ENCODE peak calls at places on chromosomes 12 and 14, in seven cellular contexts. R is sigmoid colon, N is gastrocnemius medialis, F is HCT116, X is K562, T is tibial nerve, Y is GM12878. M is an unnamed sample.

GRCh38 chr12:45785315-45785714 is 55.8 kb downstream of the ARID2 start:
- DNase-seq in R (no peak), N (no peak), F (no peak), X (no peak), T (no peak), Y (no peak), M (no peak)

GRCh38 chr12:102478416-102479098 is 1.8 kb downstream of the IGF1 start:
- DNase-seq in R (no peak), N (no peak), F (no peak), X (no peak), T (no peak), Y (peak), M (no peak)

GRCh38 chr12:90940872-90941499 is 14.0 kb downstream of the CCER1 start:
- DNase-seq in R (no peak), N (no peak), F (peak), X (no peak), T (no peak), Y (no peak), M (no peak)

GRCh38 chr14:92517761-92518160 is 4.2 kb downstream of the RIN3 start:
- DNase-seq in R (peak), N (no peak), F (no peak), X (no peak), T (no peak), Y (no peak), M (no peak)

GRCh38 chr12:108570743-108571603 is 8.6 kb downstream of the ISCU start:
- DNase-seq in R (no peak), N (no peak), F (peak), X (no peak), T (no peak), Y (no peak), M (no peak)

GRCh38 chr12:29004066-29004935 is 144.8 kb upstream of the FAR2 start:
- DNase-seq in R (no peak), N (no peak), F (no peak), X (no peak), T (no peak), Y (no peak), M (no peak)

GRCh38 chr14:103315368-103315911 is 18.6 kb upstream of the EIF5 start:
- DNase-seq in R (no peak), N (no peak), F (no peak), X (no peak), T (no peak), Y (no peak), M (peak)

GRCh38 chr14:76348898-76349297 is 27.0 kb upstream of the ESRRB start:
- DNase-seq in R (no peak), N (peak), F (peak), X (no peak), T (no peak), Y (no peak), M (peak)

GRCh38 chr14:69481815-69482568 is 2.5 kb upstream of the PLEKHD1 start:
- DNase-seq in R (no peak), N (peak), F (no peak), X (no peak), T (no peak), Y (peak), M (no peak)

GRCh38 chr14:90518941-90519256 is 122.1 kb downstream of the CALM1 start:
- DNase-seq in R (no peak), N (no peak), F (peak), X (peak), T (no peak), Y (no peak), M (no peak)

GRCh38 chr12:111430418-111431353 is 25.0 kb downstream of the SH2B3 start:
- DNase-seq in R (no peak), N (no peak), F (no peak), X (no peak), T (no peak), Y (no peak), M (no peak)

GRCh38 chr12:4943938-4944284 is 34.2 kb downstream of the KCNA1 start:
- DNase-seq in R (no peak), N (no peak), F (no peak), X (no peak), T (no peak), Y (no peak), M (no peak)

GRCh38 chr14:49294736-49295135 is 291.4 kb downstream of the RPS29 start:
- DNase-seq in R (no peak), N (no peak), F (no peak), X (no peak), T (no peak), Y (no peak), M (no peak)

GRCh38 chr14:55454264-55455151 is 14.1 kb upstream of the TBPL2 start:
- DNase-seq in R (peak), N (no peak), F (peak), X (no peak), T (peak), Y (no peak), M (no peak)

GRCh38 chr12:30795410-30795659 is 40.6 kb upstream of the CAPRIN2 start:
- DNase-seq in R (no peak), N (no peak), F (no peak), X (no peak), T (no peak), Y (no peak), M (no peak)

GRCh38 chr12:69951108-69951507 is 126.1 kb downstream of the MYRFL start:
- DNase-seq in R (no peak), N (no peak), F (no peak), X (no peak), T (no peak), Y (no peak), M (no peak)

GRCh38 chr14:99481745-99482099 is 513 bp downstream of the CCNK start:
- DNase-seq in R (no peak), N (no peak), F (no peak), X (no peak), T (no peak), Y (no peak), M (no peak)

GRCh38 chr14:23182372-23183014 is 967 bp downstream of the SLC7A8 start:
- DNase-seq in R (no peak), N (peak), F (peak), X (no peak), T (no peak), Y (no peak), M (peak)

GRCh38 chr12:108341854-108342847 is 3.0 kb upstream of the CMKLR1 start:
- DNase-seq in R (no peak), N (no peak), F (no peak), X (no peak), T (no peak), Y (no peak), M (no peak)

GRCh38 chr12:57048423-57048822 is 1.5 kb downstream of the MYO1A start:
- DNase-seq in R (no peak), N (no peak), F (no peak), X (peak), T (no peak), Y (no peak), M (no peak)

GRCh38 chr12:57049890-57050289 is at the start of gene MYO1A:
- DNase-seq in R (no peak), N (no peak), F (no peak), X (no peak), T (no peak), Y (no peak), M (no peak)

GRCh38 chr12:57046947-57047890 is 2.7 kb downstream of the MYO1A start:
- DNase-seq in R (no peak), N (no peak), F (no peak), X (no peak), T (no peak), Y (no peak), M (no peak)

GRCh38 chr12:57047981-57048380 is 1.9 kb downstream of the MYO1A start:
- DNase-seq in R (no peak), N (no peak), F (no peak), X (no peak), T (no peak), Y (no peak), M (no peak)

DNA sequence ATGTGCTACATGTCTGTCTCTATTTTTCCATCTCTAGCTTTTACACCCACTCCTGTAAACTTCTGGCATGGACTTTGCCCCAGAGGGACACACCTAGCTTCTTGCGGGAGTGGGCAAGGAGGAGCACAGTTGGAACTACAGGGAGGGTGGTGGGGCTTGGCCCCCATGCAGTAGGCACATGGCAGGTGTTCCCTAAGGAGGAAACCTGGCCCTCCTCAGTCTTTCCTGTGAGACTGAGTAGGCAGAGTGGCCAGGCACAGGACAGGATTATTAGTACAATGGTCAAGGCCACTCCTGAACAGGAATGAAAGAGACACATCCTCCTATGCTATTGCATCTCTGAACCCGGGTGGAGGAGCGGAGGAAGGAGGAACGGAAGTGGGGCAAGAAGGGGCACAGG is 882 bp downstream of the MYO1A start:
- DNase-seq in R (no peak), N (no peak), F (no peak), X (no peak), T (no peak), Y (no peak), M (no peak)
- TF ChIP-seq POLR2A in R (no peak), N (no peak), F (no peak), X (no peak), T (no peak), Y (no peak), M (no peak)

DNA sequence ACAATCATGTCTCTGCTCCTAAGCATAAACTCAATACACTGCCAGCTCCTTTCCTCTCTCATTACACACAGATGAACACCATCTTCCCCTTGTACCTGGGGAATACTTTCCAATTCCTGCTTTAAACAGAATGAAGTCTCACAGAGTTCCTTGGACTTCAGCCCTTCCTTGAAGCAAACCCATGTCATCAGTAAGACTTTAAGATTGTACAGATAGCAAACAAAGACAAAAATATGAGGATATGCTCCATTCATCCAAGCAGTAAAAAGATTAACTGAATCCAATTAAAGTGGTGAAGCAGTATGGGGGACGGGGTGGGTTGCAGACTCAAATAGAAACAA is 17.1 kb upstream of the CRY1 start:
- DNase-seq in R (no peak), N (no peak), F (no peak), X (no peak), T (no peak), Y (no peak), M (no peak)
- H3K4me3 ChIP-seq in R (no peak), N (no peak), F (no peak), X (peak), T (no peak), Y (no peak), M (no peak)

DNA sequence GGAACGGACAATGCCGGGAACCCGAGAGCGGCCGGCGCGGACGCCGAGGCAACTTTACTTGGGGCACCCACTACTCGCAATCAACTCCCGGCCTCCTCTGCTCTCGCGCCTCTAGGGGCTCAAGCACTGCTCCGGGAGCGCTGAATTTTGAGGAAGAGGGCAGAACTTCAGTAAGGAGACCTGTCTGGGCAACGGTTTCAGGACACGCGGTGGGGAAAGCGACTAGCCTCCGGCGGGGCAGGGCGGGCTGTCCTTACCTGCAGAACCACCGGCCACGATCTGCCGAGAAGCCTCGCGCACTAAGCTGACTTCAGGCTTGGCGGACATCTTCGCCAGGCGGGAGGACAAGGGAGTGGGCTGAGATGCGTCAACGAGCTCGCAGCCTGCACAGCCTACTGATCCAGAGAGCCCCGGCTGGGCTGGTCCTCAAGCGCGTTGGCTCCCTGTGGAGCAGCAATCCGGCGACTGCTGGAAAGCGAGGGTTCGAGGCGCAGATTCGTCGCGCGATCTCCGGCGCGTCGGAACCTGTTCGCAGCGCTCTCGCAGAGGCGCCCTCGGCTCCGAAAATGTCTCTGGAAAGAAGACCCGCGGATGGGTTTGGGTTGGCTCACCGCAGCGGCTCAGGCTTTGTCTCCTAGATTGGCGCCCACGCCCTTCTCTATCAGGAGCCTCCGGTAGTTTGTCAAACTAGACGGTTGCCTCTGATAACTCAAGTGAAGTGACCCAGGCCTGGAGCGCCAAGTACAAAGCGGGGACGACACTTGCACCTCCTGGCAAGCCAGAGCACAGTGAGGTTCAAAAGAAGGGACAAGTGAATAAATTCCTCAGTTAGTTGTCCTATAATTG is at the start of gene SLC25A21:
- DNase-seq in R (peak), N (peak), F (peak), X (peak), T (peak), Y (no peak), M (peak)
- TF ChIP-seq POLR2A in R (peak), N (peak), F (peak), X (peak), T (peak), Y (no peak), M (no peak)

GRCh38 chr12:122882908-122883563 is 12.9 kb downstream of the VPS37B start:
- DNase-seq in R (no peak), N (no peak), F (no peak), X (no peak), T (no peak), Y (no peak), M (peak)
- H3K4me3 ChIP-seq in R (no peak), N (no peak), F (no peak), X (no peak), T (no peak), Y (no peak), M (no peak)

GRCh38 chr12:50924439-50925341 is 27.7 kb upstream of the HIGD1C start:
- DNase-seq in R (peak), N (peak), F (peak), X (peak), T (peak), Y (peak), M (peak)
- TF ChIP-seq POLR2A in R (peak), N (peak), F (no peak), X (peak), T (no peak), Y (no peak), M (no peak)

DNA sequence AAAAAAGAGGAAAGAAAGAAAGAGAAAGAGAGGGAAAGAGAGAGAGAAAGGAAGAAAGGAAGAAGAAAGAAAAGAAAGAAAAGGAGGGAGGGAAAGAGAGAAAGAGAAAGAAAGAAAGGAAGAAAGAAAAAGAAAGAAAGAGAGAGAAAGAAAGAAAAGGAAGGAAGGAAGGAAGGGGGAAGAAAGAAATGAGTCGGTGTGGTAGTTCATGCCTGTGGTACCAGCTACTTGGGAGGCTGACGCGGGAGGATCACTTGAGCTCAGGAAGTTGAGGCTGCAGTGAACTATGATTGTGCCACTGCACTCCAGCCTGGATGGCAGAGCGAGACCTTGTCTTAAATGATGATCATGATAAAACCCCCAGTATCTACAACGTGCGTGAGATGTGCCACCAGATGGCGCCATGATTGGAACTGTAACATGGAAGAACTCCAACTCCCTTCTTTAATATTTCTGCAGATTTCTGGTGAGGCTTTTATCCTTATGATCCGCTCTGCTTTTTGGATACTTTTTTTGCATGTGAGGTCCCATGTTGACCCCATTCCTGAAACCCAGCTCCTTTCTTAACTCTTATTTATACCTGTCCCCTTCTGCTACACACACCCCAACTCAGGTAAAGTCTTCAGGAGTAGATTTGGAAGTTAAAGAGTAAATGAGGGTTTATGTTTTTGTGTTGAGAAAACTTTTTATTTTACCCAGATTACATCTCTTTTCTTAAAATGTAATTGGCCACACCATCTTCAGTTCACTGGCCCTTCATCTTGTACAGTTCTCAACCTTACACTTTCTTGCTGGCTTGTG is 25.6 kb downstream of the RNASE10 start:
- DNase-seq in R (peak), N (peak), F (peak), X (peak), T (peak), Y (peak), M (peak)
- H3K4me3 ChIP-seq in R (no peak), N (no peak), F (no peak), X (no peak), T (no peak), Y (no peak), M (no peak)

GRCh38 chr14:63852817-63853730 is at the start of gene SYNE2:
- DNase-seq in R (peak), N (peak), F (no peak), X (peak), T (peak), Y (no peak), M (peak)
- TF ChIP-seq POLR2A in R (no peak), N (peak), F (no peak), X (no peak), T (peak), Y (peak), M (no peak)

GRCh38 chr14:73741386-73741875 is 27.2 kb upstream of the PNMA1 start:
- DNase-seq in R (peak), N (no peak), F (no peak), X (peak), T (peak), Y (no peak), M (no peak)
- H3K4me3 ChIP-seq in R (peak), N (peak), F (peak), X (peak), T (peak), Y (peak), M (no peak)

M was measured in lower leg skin.